ENCODE peak calls at places on chromosomes 13 and 19, in four cellular contexts. G, T, M and J are unnamed samples.

GRCh38 chr19:29855087-29855486 is 43.3 kb downstream of the CCNE1 start:
- DNase-seq in T (no peak), G (no peak), M (no peak), J (no peak)

GRCh38 chr19:11964858-11965645 is at the start of gene ZNF763:
- DNase-seq in M (peak; percentile 95), T (peak; percentile 98), G (peak; percentile 83), J (peak; percentile 70)

GRCh38 chr13:102141625-102142472 is 260.0 kb downstream of the FGF14 start:
- DNase-seq in T (peak; percentile 31), G (no peak), M (no peak), J (no peak)

GRCh38 chr19:19579533-19580361 is 38.7 kb downstream of the PBX4 start:
- DNase-seq in G (no peak), T (peak; percentile 35), M (no peak), J (no peak)

GRCh38 chr19:46201413-46202310 is 27.9 kb upstream of the IGFL1 start:
- DNase-seq in M (no peak), T (no peak), G (no peak), J (no peak)

GRCh38 chr13:38686635-38687245 is at the start of gene FREM2:
- DNase-seq in T (peak; percentile 97), G (no peak), M (peak; percentile 61), J (no peak)

GRCh38 chr13:97243915-97244820 is 22.0 kb downstream of the MBNL2 start:
- DNase-seq in G (no peak), M (no peak), T (no peak), J (no peak)

GRCh38 chr19:35901854-35902661 is at the start of gene HCST:
- DNase-seq in M (no peak), G (no peak), T (no peak), J (no peak)

GRCh38 chr13:95505265-95505664 is 47.3 kb upstream of the CLDN10 start:
- DNase-seq in G (no peak), T (peak; percentile 47), M (peak; percentile 57), J (no peak)

GRCh38 chr13:48431431-48431830 is 18.5 kb upstream of the LPAR6 start:
- DNase-seq in M (no peak), G (no peak), T (peak; percentile 18), J (no peak)

GRCh38 chr19:1027020-1027952 is 878 bp downstream of the CNN2 start:
- DNase-seq in T (peak; percentile 81), G (no peak), M (no peak), J (no peak)

GRCh38 chr19:56839665-56840451 is 668 bp downstream of the PEG3 start:
- DNase-seq in G (peak; percentile 87), M (peak; percentile 93), T (no peak), J (peak; percentile 55)

GRCh38 chr19:57559008-57559403 is 657 bp downstream of the ZNF550 start:
- DNase-seq in T (peak; percentile 58), M (peak; percentile 13), G (no peak), J (no peak)

GRCh38 chr13:41199526-41199925 is 5.2 kb upstream of the KBTBD7 start:
- DNase-seq in T (no peak), M (no peak), G (no peak), J (no peak)

GRCh38 chr19:4660181-4660791 is 9.9 kb downstream of the MYDGF start:
- DNase-seq in T (peak; percentile 58), M (no peak), G (no peak), J (no peak)

GRCh38 chr13:83167203-83167602 is 715.1 kb downstream of the SLITRK1 start:
- DNase-seq in G (no peak), M (no peak), T (no peak), J (no peak)

GRCh38 chr19:20858861-20859260 is 64.2 kb upstream of the ZNF85 start:
- DNase-seq in M (no peak), T (peak; percentile 15), G (no peak), J (no peak)

GRCh38 chr19:677201-677600 is 1.0 kb downstream of the FSTL3 start:
- DNase-seq in G (peak; percentile 82), T (no peak), M (peak; percentile 82), J (no peak)

GRCh38 chr13:53783466-53783865 is 754.9 kb downstream of the OLFM4 start:
- DNase-seq in G (no peak), T (no peak), M (peak; percentile 24), J (no peak)

GRCh38 chr19:54154603-54155345 is 4.7 kb downstream of the LENG1 start:
- DNase-seq in M (no peak), G (no peak), T (no peak), J (no peak)

GRCh38 chr19:19964416-19964815 is 63.7 kb downstream of the ZNF93 start:
- DNase-seq in G (no peak), M (no peak), T (no peak), J (no peak)

GRCh38 chr19:45670670-45671453 is 2.8 kb downstream of the GIPR start:
- DNase-seq in T (peak; percentile 92), G (no peak), M (peak; percentile 95), J (no peak)

GRCh38 chr13:50358221-50358620 is 343.0 kb downstream of the KCNRG start:
- DNase-seq in T (no peak), M (no peak), G (no peak), J (no peak)

GRCh38 chr13:25939961-25940687 is 111.7 kb downstream of the SHISA2 start:
- DNase-seq in M (no peak), T (no peak), G (no peak), J (no peak)

GRCh38 chr13:50529154-50529882 is 314.2 kb downstream of the DLEU7 start:
- DNase-seq in G (no peak), M (peak; percentile 88), T (no peak), J (no peak)

GRCh38 chr19:384801-385169 is 24.2 kb downstream of the C2CD4C start:
- DNase-seq in T (no peak), M (no peak), G (no peak), J (no peak)

GRCh38 chr13:58953638-58954037 is 1210.1 kb downstream of the DIAPH3 start:
- DNase-seq in T (no peak), G (no peak), M (no peak), J (no peak)

GRCh38 chr19:29113838-29114237 is 99.1 kb downstream of the UQCRFS1 start:
- DNase-seq in M (no peak), G (no peak), T (no peak), J (no peak)

GRCh38 chr13:36154567-36155231 is 23.5 kb upstream of the DCLK1 start:
- DNase-seq in G (no peak), T (peak; percentile 59), M (no peak), J (no peak)

GRCh38 chr19:47190167-47190727 is 40.8 kb downstream of the BBC3 start:
- DNase-seq in T (no peak), G (peak; percentile 29), M (peak; percentile 74), J (no peak)

GRCh38 chr13:32080328-32080744 is 48.8 kb downstream of the FRY start:
- DNase-seq in G (no peak), T (no peak), M (no peak), J (no peak)

GRCh38 chr19:29806098-29806866 is 5.5 kb upstream of the CCNE1 start:
- DNase-seq in T (peak; percentile 40), G (no peak), M (no peak), J (no peak)

GRCh38 chr19:15303105-15303780 is 29.1 kb downstream of the BRD4 start:
- DNase-seq in M (no peak), G (no peak), T (no peak), J (no peak)
- H3K27ac ChIP-seq in M (no peak overlapping the region), G (peak overlapping the region; percentile 27), T (no peak overlapping the region), J (peak overlapping the region; percentile 25)

GRCh38 chr19:6777434-6777833 is 4.9 kb downstream of the VAV1 start:
- DNase-seq in T (no peak), G (no peak), M (no peak), J (no peak)

GRCh38 chr19:6776999-6777398 is 4.5 kb downstream of the VAV1 start:
- DNase-seq in T (no peak), G (no peak), M (no peak), J (no peak)

GRCh38 chr19:6778386-6778785 is 5.9 kb downstream of the VAV1 start:
- DNase-seq in T (no peak), G (no peak), M (no peak), J (no peak)

GRCh38 chr19:6774821-6775707 is 2.6 kb downstream of the VAV1 start:
- DNase-seq in G (no peak), M (no peak), T (peak; percentile 38), J (no peak)

DNA sequence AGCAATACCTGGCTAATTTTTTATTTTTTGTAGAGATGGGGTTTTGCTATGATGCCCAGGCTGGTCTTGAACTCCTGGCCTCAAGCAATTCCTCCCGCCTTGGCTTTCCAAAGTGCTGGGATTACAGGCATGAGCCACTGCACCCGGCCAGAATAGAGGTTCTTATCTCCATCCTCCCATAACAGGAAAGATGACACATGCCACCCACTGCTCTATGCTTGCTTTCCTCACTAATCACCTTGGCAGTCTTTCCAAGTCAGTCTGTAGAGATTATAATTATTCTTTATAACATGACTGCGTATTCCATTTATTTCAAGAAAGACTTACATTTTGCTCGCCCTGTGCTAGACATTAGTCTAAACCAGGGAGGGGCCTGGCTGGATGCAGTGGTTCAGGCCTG is 6.7 kb downstream of the VAV1 start:
- DNase-seq in M (no peak), T (no peak), G (no peak), J (no peak)
- H3K27ac ChIP-seq in M (no peak overlapping the region), T (no peak overlapping the region), G (no peak overlapping the region), J (no peak overlapping the region)

GRCh38 chr13:21884299-21884878 is 213.5 kb downstream of the FGF9 start:
- DNase-seq in T (no peak), M (no peak), G (no peak), J (no peak)
- H3K27ac ChIP-seq in T (no peak overlapping the region), M (no peak overlapping the region), G (no peak overlapping the region), J (no peak overlapping the region)

GRCh38 chr13:75467009-75467728 is 14.8 kb downstream of the TBC1D4 start:
- DNase-seq in M (no peak), G (no peak), T (no peak), J (no peak)
- H3K27ac ChIP-seq in M (peak overlapping the region; percentile 11), G (no peak overlapping the region), T (no peak overlapping the region), J (peak overlapping the region; percentile 31)

GRCh38 chr19:17946965-17947784 is 14.4 kb downstream of the CCDC124 start:
- DNase-seq in G (no peak), M (no peak), T (no peak), J (no peak)
- H3K27ac ChIP-seq in G (peak overlapping the region; percentile 17), M (peak overlapping the region; percentile 46), T (no peak overlapping the region), J (peak overlapping the region; percentile 77)

GRCh38 chr19:2983351-2984195 is 6.2 kb downstream of the TLE6 start:
- DNase-seq in G (peak; percentile 53), M (peak; percentile 62), T (peak; percentile 92), J (no peak)
- H3K27ac ChIP-seq in G (peak overlapping the region; percentile 88), M (peak overlapping the region; percentile 59), T (no peak overlapping the region), J (peak overlapping the region; percentile 68)

DNA sequence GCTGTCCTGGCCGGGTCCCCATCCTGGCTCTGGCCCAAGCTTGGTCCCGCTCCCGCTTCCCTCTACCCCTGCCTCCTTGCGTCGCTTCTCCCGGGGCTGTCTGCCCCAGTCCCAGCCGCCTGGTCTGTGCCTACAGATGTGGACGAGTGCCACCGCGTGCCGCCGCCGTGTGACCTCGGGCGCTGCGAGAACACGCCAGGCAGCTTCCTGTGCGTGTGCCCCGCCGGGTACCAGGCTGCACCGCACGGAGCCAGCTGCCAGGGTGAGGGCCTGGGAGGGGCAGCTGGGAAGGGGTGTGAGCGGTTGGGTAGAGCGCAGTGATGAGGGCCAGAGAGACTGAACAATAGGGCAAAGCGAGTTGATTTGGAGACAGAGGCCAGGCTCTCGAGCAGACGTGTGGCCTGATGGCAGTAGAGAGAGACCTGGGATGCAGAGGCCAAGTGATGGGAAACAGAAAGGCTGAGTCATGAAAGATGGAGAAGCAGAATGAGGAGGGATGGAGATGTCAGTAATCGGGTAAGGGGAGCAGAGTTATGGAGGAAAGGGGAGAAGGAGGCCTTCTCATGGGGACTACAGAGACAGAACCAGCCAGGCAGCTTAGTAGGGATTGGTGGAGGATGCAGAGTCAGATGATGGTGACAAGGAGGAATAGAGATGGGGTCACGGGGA is 9.4 kb downstream of the LTBP4 start:
- DNase-seq in T (peak; percentile 43), M (peak; percentile 82), G (no peak), J (no peak)
- H3K27ac ChIP-seq in T (no peak overlapping the region), M (peak overlapping the region; percentile 51), G (peak overlapping the region; percentile 79), J (peak overlapping the region; percentile 94)